ENCODE peak calls at places on chromosomes 7 and 10, in ten cellular contexts. P, F, E, Q, D, X, V, S, H and B are unnamed samples.

GRCh38 chr7:133081119-133081604 is 728 bp downstream of the CHCHD3 start:
- DNase-seq in P (peak; percentile 49), F (no peak), E (no peak), Q (no peak), D (no peak), X (peak; percentile 48), V (no peak), S (peak; percentile 15), H (no peak), B (peak; percentile 29)

GRCh38 chr7:104160375-104160774 is 47.4 kb downstream of the ORC5 start:
- DNase-seq in P (no peak), F (peak; percentile 49), E (no peak), Q (no peak), D (no peak), X (no peak), V (peak; percentile 42), S (no peak), H (no peak), B (no peak)

GRCh38 chr10:47277352-47278151 is 22.4 kb upstream of the GDF10 start:
- DNase-seq in P (no peak), F (no peak), E (peak; percentile 60), Q (no peak), D (no peak), X (no peak), V (no peak), S (no peak), H (no peak), B (no peak)

GRCh38 chr10:129968937-129969527 is 5.0 kb upstream of the EBF3 start:
- DNase-seq in P (peak; percentile 89), F (peak; percentile 78), E (no peak), Q (no peak), D (no peak), X (no peak), V (peak; percentile 31), S (peak; percentile 58), H (peak; percentile 64), B (no peak)

GRCh38 chr7:106217089-106217542 is 67.7 kb downstream of the NAMPT start:
- DNase-seq in P (no peak), F (peak; percentile 96), E (no peak), Q (peak; percentile 49), D (peak; percentile 71), X (peak; percentile 73), V (peak; percentile 42), S (peak; percentile 38), H (peak; percentile 83), B (peak; percentile 57)

GRCh38 chr7:129896568-129897382 is 56.0 kb downstream of the UBE2H start:
- DNase-seq in P (no peak), F (no peak), E (no peak), Q (no peak), D (no peak), X (no peak), V (peak; percentile 38), S (no peak), H (no peak), B (no peak)

GRCh38 chr7:117395743-117396142 is 31.6 kb downstream of the ASZ1 start:
- DNase-seq in P (peak; percentile 2), F (no peak), E (no peak), Q (no peak), D (no peak), X (no peak), V (peak; percentile 66), S (no peak), H (no peak), B (no peak)

GRCh38 chr10:79403441-79404230 is 41.8 kb downstream of the ZCCHC24 start:
- DNase-seq in P (peak; percentile 61), F (peak; percentile 91), E (no peak), Q (no peak), D (peak; percentile 61), X (peak; percentile 25), V (no peak), S (no peak), H (peak; percentile 82), B (peak; percentile 69)

GRCh38 chr10:128529225-128529624 is 403.0 kb upstream of the MKI67 start:
- DNase-seq in P (no peak), F (no peak), E (no peak), Q (no peak), D (no peak), X (no peak), V (no peak), S (no peak), H (no peak), B (no peak)

GRCh38 chr7:7496326-7496725 is 39.3 kb downstream of the COL28A1 start:
- DNase-seq in P (no peak), F (no peak), E (no peak), Q (no peak), D (no peak), X (no peak), V (no peak), S (no peak), H (no peak), B (no peak)

GRCh38 chr7:55775051-55775420 is 87.5 kb downstream of the SEPTIN14 start:
- DNase-seq in P (no peak), F (no peak), E (no peak), Q (no peak), D (no peak), X (no peak), V (no peak), S (no peak), H (no peak), B (no peak)

DNA sequence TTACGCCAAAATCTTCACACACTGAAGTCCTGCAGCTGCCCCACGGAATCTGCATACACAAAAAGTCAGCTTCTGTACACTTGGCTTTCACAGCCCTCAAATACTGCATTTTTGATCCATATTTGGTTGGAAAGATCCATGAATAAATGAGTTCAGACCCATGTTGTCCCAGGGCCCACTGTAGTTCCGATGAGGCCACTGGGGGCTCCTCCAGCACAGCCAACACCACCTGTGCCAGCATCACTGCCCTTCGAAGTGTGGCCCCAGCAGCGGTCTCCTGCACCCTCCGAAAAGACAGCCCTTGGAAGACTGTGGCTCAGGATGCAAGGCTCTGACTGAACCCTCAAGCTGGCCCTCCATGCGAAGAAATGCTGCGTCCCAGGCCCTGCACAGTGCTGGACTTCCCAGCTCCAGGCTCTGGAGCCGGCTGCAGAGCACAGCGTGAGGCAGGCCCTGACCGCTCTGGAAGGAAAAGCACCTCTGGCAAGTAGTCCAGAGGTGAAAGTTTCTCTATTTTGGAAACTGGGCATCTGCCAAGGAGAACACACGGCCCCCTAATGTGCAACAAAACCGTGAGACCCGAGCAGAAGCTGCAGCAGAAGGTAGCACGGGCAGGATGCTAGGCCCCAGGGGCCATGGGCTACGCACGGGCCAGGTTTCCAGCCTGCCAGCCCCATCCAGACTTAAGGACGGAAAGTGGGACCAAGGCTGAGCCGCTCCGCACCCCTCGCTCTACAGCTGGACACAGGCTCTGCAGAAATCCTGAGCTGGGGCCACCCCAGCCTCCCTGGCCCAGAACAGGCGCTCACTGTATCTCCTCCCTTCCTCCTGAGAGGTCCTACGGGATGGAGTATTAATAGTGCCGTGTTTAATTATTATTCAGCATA is 62.6 kb downstream of the PTPRN2 start:
- DNase-seq in P (no peak), F (no peak), E (no peak), Q (no peak), D (no peak), X (no peak), V (no peak), S (no peak), H (no peak), B (no peak)
- H3K27ac ChIP-seq in P (no peak overlapping the region), F (no peak overlapping the region), E (no peak overlapping the region), Q (no peak overlapping the region), D (no peak overlapping the region), X (no peak overlapping the region), V (no peak overlapping the region), S (no peak overlapping the region), H (no peak overlapping the region), B (no peak overlapping the region)

DNA sequence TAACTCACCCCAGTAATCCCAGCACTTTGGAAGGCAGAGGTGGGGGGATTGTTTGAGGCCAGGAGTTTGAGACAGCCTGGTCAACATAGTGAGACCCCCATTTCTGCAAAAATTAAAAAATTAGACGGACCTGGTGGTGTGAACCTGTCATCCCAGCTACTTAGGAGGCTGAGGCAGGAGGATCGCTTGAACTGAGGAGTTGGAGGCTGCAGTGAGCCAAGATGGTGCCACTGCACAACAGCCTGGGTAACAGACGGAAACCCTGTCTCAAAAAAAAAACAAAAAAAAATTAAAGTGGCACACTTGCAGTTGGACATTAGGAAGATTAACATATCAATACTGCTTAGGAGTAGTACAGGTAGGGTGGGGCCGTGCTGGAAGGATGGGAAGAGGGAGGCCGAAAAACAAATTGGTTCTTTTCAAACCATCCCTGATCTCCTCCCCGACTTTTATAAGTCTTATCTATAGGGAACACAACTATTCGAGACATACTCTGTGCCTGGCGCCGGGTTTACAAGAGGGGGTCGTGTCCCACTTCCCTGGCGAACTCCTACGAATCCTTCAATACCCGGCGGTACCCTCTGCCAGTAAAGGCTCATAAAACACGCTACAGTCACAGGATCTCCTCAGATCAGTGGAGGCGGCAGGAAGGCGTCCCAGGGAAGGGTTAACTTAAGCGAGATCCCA is 627 bp downstream of the TAF6 start:
- DNase-seq in P (no peak), F (no peak), E (no peak), Q (no peak), D (no peak), X (no peak), V (no peak), S (peak; percentile 17), H (no peak), B (no peak)
- H3K4me1 ChIP-seq in P (peaks cover 12% of the 10 kb centered on the region), F (peaks cover 8% of the 10 kb centered on the region), E (peaks cover 17% of the 10 kb centered on the region), Q (peaks cover 6% of the 10 kb centered on the region), D (peaks cover 6% of the 10 kb centered on the region), X (peaks cover 17% of the 10 kb centered on the region), V (peaks cover 6% of the 10 kb centered on the region), S (peaks cover 13% of the 10 kb centered on the region), H (peaks cover 20% of the 10 kb centered on the region), B (peaks cover 21% of the 10 kb centered on the region)

DNA sequence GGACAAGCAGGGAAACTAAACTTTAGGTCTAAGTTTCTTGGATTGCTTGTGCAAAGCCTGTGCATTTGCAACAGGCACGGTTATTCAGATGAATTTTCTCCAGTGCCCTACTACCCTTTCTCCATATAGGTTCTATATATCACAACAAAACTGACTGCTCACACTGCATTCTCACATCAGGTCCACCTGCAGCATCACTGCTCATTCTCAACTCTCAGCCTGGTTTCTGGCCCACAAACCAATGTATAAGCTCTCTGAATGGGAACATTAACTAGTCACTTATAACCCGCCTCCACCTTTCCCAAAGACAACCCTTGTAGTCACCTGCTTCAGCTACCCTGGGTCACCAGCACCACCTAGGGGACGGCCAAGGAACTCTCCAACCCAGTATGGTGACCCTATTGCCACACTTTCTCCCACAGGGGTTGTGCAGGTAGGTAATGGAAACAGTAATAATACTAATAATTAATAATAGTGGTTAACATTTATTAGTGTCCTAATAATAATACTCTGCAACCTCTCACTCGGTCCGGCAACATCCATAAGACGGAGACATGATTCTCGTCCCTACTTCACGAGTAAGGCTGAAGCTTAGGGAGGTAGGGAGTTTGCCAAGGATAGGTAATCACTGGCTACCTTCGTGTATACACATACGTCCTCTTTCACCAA is 97.3 kb downstream of the CLEC2L start:
- DNase-seq in P (peak; percentile 62), F (peak; percentile 25), E (peak; percentile 51), Q (no peak), D (peak; percentile 31), X (peak; percentile 32), V (peak; percentile 21), S (peak; percentile 65), H (no peak), B (no peak)
- H3K4me3 ChIP-seq in P (no peak overlapping the region), F (no peak overlapping the region), E (no peak overlapping the region), Q (no peak overlapping the region), D (no peak overlapping the region), X (no peak overlapping the region), V (no peak overlapping the region), S (no peak overlapping the region), H (no peak overlapping the region), B (no peak overlapping the region)

DNA sequence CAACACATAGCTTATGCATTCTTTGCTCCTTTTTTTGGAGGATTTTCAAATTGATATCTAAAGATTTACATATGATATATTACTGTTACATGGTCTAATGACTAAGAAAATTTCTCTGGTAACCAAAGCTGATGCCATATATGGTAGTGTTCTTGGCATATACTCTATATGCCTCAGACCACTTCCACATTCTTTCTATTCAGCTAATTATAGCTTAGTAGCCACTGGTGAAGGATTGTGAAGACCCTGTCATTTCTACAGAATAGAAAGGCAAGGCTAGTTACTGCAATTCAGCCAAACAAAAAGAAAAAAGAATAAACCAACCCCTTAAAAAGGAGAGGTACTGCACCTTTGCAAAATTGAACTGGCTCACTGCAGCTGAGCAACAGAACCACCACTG is 3.7 kb downstream of the PURB start:
- DNase-seq in P (no peak), F (peak; percentile 83), E (no peak), Q (no peak), D (no peak), X (no peak), V (peak; percentile 88), S (no peak), H (no peak), B (no peak)
- H3K27ac ChIP-seq in P (no peak overlapping the region), F (peak overlapping the region; percentile 100), E (no peak overlapping the region), Q (no peak overlapping the region), D (no peak overlapping the region), X (peak overlapping the region; percentile 100), V (peak overlapping the region; percentile 80), S (no peak overlapping the region), H (peak overlapping the region; percentile 4), B (no peak overlapping the region)